ENCODE peak calls at places on chromosomes 3 and 15, in four cellular contexts. Q is neuronal stem cell, Y is mesenchymal stem cell, U is IMR-90. X is an unnamed sample.
A peak's percentile ranks its signal among the peaks of the same experiment; 100 is the strongest.

GRCh38 chr3:74443102-74443501 is 171.4 kb downstream of the CNTN3 start:
- DNase-seq in U (peak; percentile 49), Y (no peak), Q (no peak), X (no peak)

GRCh38 chr15:89656116-89656815 is 999 bp upstream of the KIF7 start:
- DNase-seq in Y (peak; percentile 23), Q (no peak), U (peak; percentile 27), X (no peak)

GRCh38 chr3:188397766-188398705 is 244.1 kb downstream of the LPP start:
- DNase-seq in U (no peak), Y (no peak), Q (no peak), X (no peak)

GRCh38 chr15:81908111-81908510 is 137.7 kb downstream of the MEX3B start:
- DNase-seq in U (no peak), Y (no peak), Q (no peak), X (no peak)

GRCh38 chr3:35758358-35758757 is 119.0 kb downstream of the ARPP21 start:
- DNase-seq in Q (peak; percentile 21), U (no peak), Y (no peak), X (no peak)

GRCh38 chr15:76823303-76823702 is 81.8 kb downstream of the SCAPER start:
- DNase-seq in U (no peak), Q (no peak), Y (no peak), X (no peak)

GRCh38 chr3:133295199-133295901 is 104.5 kb upstream of the BFSP2 start:
- DNase-seq in Q (no peak), Y (no peak), U (peak; percentile 81), X (peak; percentile 38)

GRCh38 chr3:42814914-42815507 is 5.8 kb downstream of the ACKR2 start:
- DNase-seq in U (no peak), Y (no peak), Q (no peak), X (no peak)

GRCh38 chr3:24264748-24265158 is 229.9 kb downstream of the THRB start:
- DNase-seq in Q (no peak), U (peak; percentile 32), Y (peak; percentile 53), X (no peak)

GRCh38 chr3:149553781-149554451 is 79.4 kb downstream of the TM4SF4 start:
- DNase-seq in U (peak; percentile 94), Y (peak; percentile 90), Q (no peak), X (no peak)

GRCh38 chr3:187920871-187921270 is 175.6 kb upstream of the BCL6 start:
- DNase-seq in U (peak; percentile 57), Q (no peak), Y (peak; percentile 63), X (no peak)

GRCh38 chr3:101925564-101925963 is 76.2 kb downstream of the NFKBIZ start:
- DNase-seq in Y (no peak), U (no peak), Q (no peak), X (no peak)

GRCh38 chr15:78355185-78355584 is 15.0 kb downstream of the CRABP1 start:
- DNase-seq in Q (no peak), Y (no peak), U (no peak), X (no peak)

GRCh38 chr15:91302588-91303439 is 202.8 kb downstream of the SV2B start:
- DNase-seq in Q (peak; percentile 66), U (peak; percentile 63), Y (peak; percentile 21), X (peak; percentile 60)

GRCh38 chr3:138230525-138230924 is 43.4 kb downstream of the ARMC8 start:
- DNase-seq in Q (no peak), Y (no peak), U (peak; percentile 69), X (no peak)

GRCh38 chr15:49415638-49416037 is 7.4 kb upstream of the FGF7 start:
- DNase-seq in Y (peak; percentile 92), U (peak; percentile 97), Q (no peak), X (no peak)

GRCh38 chr15:56698268-56698667 is 35.0 kb downstream of the ZNF280D start:
- DNase-seq in U (no peak), Q (no peak), Y (no peak), X (no peak)

GRCh38 chr3:108041253-108041652 is 49.6 kb downstream of the CD47 start:
- DNase-seq in U (no peak), Q (no peak), Y (peak; percentile 21), X (no peak)

GRCh38 chr3:81823882-81824395 is 62.5 kb upstream of the GBE1 start:
- DNase-seq in Y (peak; percentile 5), U (no peak), Q (no peak), X (no peak)

GRCh38 chr3:50388021-50388719 is 28.8 kb upstream of the TMEM115 start:
- DNase-seq in U (no peak), Q (no peak), Y (peak; percentile 10), X (peak; percentile 67)

GRCh38 chr15:99305761-99306505 is 54.7 kb downstream of the LRRC28 start:
- DNase-seq in Y (peak; percentile 28), Q (peak; percentile 17), U (peak; percentile 87), X (no peak)

GRCh38 chr3:184531580-184532290 is 29.9 kb upstream of the EPHB3 start:
- DNase-seq in U (no peak), Q (no peak), Y (no peak), X (peak; percentile 14)

GRCh38 chr15:36766449-36766848 is 187.0 kb downstream of the CDIN1 start:
- DNase-seq in U (no peak), Q (no peak), Y (no peak), X (no peak)

GRCh38 chr15:85772668-85773067 is 22.1 kb downstream of the KLHL25 start:
- DNase-seq in U (no peak), Q (no peak), Y (no peak), X (no peak)

GRCh38 chr3:98705212-98705611 is 57.9 kb upstream of the ST3GAL6 start:
- DNase-seq in Q (no peak), Y (peak; percentile 62), U (peak; percentile 74), X (no peak)

GRCh38 chr3:12516873-12517272 is 28.4 kb downstream of the MKRN2OS start:
- DNase-seq in Q (no peak), U (no peak), Y (no peak), X (no peak)

GRCh38 chr3:12515631-12516030 is 29.7 kb downstream of the MKRN2OS start:
- DNase-seq in U (no peak), Y (no peak), Q (no peak), X (no peak)

GRCh38 chr3:12522721-12523120 is 22.6 kb downstream of the MKRN2OS start:
- DNase-seq in U (no peak), Y (no peak), Q (no peak), X (no peak)

GRCh38 chr3:12521010-12521409 is 24.3 kb downstream of the MKRN2OS start:
- DNase-seq in U (no peak), Y (no peak), Q (no peak), X (no peak)

GRCh38 chr3:12518266-12519028 is 26.9 kb downstream of the MKRN2OS start:
- DNase-seq in Y (no peak), Q (no peak), U (no peak), X (no peak)
- H3K14ac ChIP-seq in Y (no peak overlapping the region), Q (no peak overlapping the region), U (no peak overlapping the region), X (no peak overlapping the region)

GRCh38 chr3:161137260-161137659 is 32.1 kb upstream of the B3GALNT1 start:
- DNase-seq in Q (no peak), Y (no peak), U (no peak), X (no peak)
- H3K9ac ChIP-seq in Q (no peak overlapping the region), Y (no peak overlapping the region), U (no peak overlapping the region), X (no peak overlapping the region)

DNA sequence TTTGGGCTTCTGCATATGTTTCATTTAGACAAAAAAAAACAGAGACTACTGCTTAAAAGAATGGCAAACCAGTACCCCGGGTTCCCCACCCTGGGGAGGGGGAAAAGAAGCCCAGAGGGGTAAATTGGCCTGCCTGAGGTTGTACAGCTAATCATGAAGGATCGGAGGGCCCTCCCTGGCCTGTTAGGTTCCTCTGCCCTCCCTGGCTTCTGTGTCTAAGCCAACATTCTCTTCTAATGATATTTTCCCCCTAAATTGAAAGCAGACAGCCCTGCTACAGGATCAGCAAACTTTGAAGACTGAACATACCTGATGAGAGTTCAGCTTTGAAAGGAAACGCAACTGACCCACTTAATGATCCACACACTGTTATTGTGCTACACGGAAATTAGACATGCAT is 2.5 kb downstream of the ARHGAP31 start:
- DNase-seq in U (no peak), Y (no peak), Q (no peak), X (no peak)
- H3K14ac ChIP-seq in U (peak overlapping the region; percentile 10), Y (no peak overlapping the region), Q (no peak overlapping the region), X (no peak overlapping the region)

GRCh38 chr3:181915556-181915955 is 203.8 kb downstream of the SOX2 start:
- DNase-seq in Q (no peak), Y (no peak), U (no peak), X (no peak)

GRCh38 chr3:181916018-181916417 is 204.3 kb downstream of the SOX2 start:
- DNase-seq in U (no peak), Y (no peak), Q (no peak), X (no peak)

GRCh38 chr3:181919375-181919774 is 207.7 kb downstream of the SOX2 start:
- DNase-seq in Q (no peak), U (no peak), Y (no peak), X (no peak)

GRCh38 chr3:181920409-181920808 is 208.7 kb downstream of the SOX2 start:
- DNase-seq in Y (no peak), Q (no peak), U (no peak), X (no peak)

DNA sequence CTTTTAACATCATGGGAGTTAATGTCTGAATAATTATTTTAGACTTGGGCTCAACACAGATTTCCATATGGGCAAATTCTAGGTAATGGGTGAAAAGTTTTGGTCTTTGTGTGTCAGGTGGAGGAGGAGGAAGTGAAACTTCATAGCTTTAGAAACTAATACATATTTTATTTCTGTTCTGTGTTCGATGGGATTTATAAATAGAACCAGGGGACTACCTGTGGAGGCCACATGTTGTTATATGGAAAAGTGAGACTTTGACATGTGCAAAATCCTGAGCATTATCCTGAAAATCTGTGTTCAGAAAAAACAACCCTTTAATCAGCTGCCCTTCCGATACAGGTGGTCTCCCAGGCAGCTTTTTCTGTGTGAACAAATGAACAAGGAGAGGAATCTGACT is 209.5 kb downstream of the SOX2 start:
- DNase-seq in Q (no peak), U (no peak), Y (no peak), X (no peak)
- H3K9ac ChIP-seq in Q (no peak overlapping the region), U (no peak overlapping the region), Y (no peak overlapping the region), X (no peak overlapping the region)

GRCh38 chr15:64502537-64502936 is 42.2 kb downstream of the ZNF609 start:
- DNase-seq in Y (peak; percentile 49), U (peak; percentile 28), Q (no peak), X (no peak)
- H3K14ac ChIP-seq in Y (peak overlapping the region; percentile 53), U (peak overlapping the region; percentile 10), Q (no peak overlapping the region), X (no peak overlapping the region)

GRCh38 chr3:51397389-51397788 is 6.3 kb downstream of the RBM15B start:
- DNase-seq in U (no peak), Y (no peak), Q (no peak), X (no peak)
- H3K9ac ChIP-seq in U (no peak overlapping the region), Y (peak overlapping the region; percentile 52), Q (no peak overlapping the region), X (no peak overlapping the region)

DNA sequence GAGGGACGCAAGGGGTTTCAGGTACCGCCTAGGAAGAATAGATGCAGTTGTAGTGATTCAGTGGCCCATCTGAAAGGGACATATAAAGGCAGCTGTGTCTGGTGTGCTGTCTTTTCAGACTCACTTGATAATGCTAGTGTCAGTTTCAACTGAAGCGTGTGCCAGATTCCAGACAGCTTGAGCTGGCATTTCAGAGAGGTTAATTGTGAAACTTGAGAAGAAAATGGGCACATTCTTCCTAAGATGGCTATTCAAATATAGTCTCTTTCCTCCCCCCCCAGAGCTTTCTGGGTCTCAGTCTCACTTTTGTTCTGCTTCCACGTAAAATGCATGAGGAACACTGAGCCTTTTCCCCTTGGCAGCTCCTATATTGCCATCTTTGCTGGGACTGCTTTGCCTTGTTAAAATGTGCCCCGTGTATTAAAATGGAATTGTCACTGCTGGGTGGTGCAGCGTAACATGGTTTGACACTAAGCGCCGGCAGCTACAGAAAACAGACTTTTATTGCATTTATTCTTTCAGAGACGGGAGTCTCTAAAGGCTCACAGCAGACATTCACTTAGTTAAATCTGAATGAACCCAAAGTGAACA is 478.7 kb downstream of the RBMS3 start:
- DNase-seq in Y (peak; percentile 63), Q (peak; percentile 62), U (peak; percentile 21), X (no peak)
- H3K14ac ChIP-seq in Y (no peak overlapping the region), Q (no peak overlapping the region), U (peak overlapping the region; percentile 90), X (no peak overlapping the region)

X was measured in H9.